ENCODE peak calls at places on chromosome 9, in eight cellular contexts. One of them, this sample, is unnamed.

GRCh38 chr9:133453651-133454050 is 6.1 kb upstream of the CACFD1 start:
- DNase-seq in pancreas: no peak
- DNase-seq in IMR-90: no peak
- DNase-seq in PC-3: no peak
- DNase-seq in GM23338: no peak
- DNase-seq in RWPE1: no peak
- DNase-seq in spleen: no peak
- DNase-seq in transverse colon: no peak
- DNase-seq in this sample: no peak

GRCh38 chr9:16030513-16031185 is 477.8 kb downstream of the CCDC171 start:
- DNase-seq in transverse colon: no peak
- DNase-seq in GM23338: no peak
- DNase-seq in spleen: no peak
- DNase-seq in pancreas: no peak
- DNase-seq in IMR-90: peak
- DNase-seq in RWPE1: peak
- DNase-seq in PC-3: peak
- DNase-seq in this sample: no peak

GRCh38 chr9:318646-319045 is 104.0 kb downstream of the DOCK8 start:
- DNase-seq in pancreas: no peak
- DNase-seq in PC-3: no peak
- DNase-seq in IMR-90: no peak
- DNase-seq in GM23338: no peak
- DNase-seq in transverse colon: no peak
- DNase-seq in spleen: no peak
- DNase-seq in RWPE1: no peak
- DNase-seq in this sample: no peak

GRCh38 chr9:125337282-125337681 is 75.7 kb downstream of the GAPVD1 start:
- DNase-seq in IMR-90: no peak
- DNase-seq in PC-3: no peak
- DNase-seq in spleen: no peak
- DNase-seq in transverse colon: no peak
- DNase-seq in RWPE1: no peak
- DNase-seq in GM23338: peak
- DNase-seq in pancreas: no peak
- DNase-seq in this sample: no peak

GRCh38 chr9:73684601-73685000 is 532.9 kb downstream of the ANXA1 start:
- DNase-seq in RWPE1: peak
- DNase-seq in GM23338: no peak
- DNase-seq in pancreas: no peak
- DNase-seq in IMR-90: no peak
- DNase-seq in spleen: no peak
- DNase-seq in transverse colon: no peak
- DNase-seq in PC-3: peak
- DNase-seq in this sample: no peak

GRCh38 chr9:86652696-86653095 is 294.6 kb downstream of the GAS1 start:
- DNase-seq in IMR-90: no peak
- DNase-seq in spleen: no peak
- DNase-seq in pancreas: no peak
- DNase-seq in GM23338: no peak
- DNase-seq in transverse colon: no peak
- DNase-seq in RWPE1: no peak
- DNase-seq in PC-3: no peak
- DNase-seq in this sample: no peak

GRCh38 chr9:15720861-15721260 is 168.0 kb downstream of the CCDC171 start:
- DNase-seq in GM23338: no peak
- DNase-seq in PC-3: no peak
- DNase-seq in pancreas: no peak
- DNase-seq in transverse colon: no peak
- DNase-seq in RWPE1: no peak
- DNase-seq in IMR-90: no peak
- DNase-seq in spleen: no peak
- DNase-seq in this sample: no peak

GRCh38 chr9:115204827-115205506 is 87.0 kb upstream of the TNC start:
- DNase-seq in transverse colon: no peak
- DNase-seq in RWPE1: peak
- DNase-seq in GM23338: no peak
- DNase-seq in spleen: no peak
- DNase-seq in PC-3: peak
- DNase-seq in IMR-90: peak
- DNase-seq in pancreas: no peak
- DNase-seq in this sample: no peak

GRCh38 chr9:126719677-126720435 is 85.0 kb upstream of the ZBTB43 start:
- DNase-seq in RWPE1: peak
- DNase-seq in spleen: peak
- DNase-seq in PC-3: peak
- DNase-seq in IMR-90: peak
- DNase-seq in GM23338: peak
- DNase-seq in transverse colon: peak
- DNase-seq in pancreas: peak
- DNase-seq in this sample: peak

GRCh38 chr9:129732946-129733631 is 19.8 kb downstream of the PTGES start:
- DNase-seq in IMR-90: no peak
- DNase-seq in pancreas: no peak
- DNase-seq in RWPE1: no peak
- DNase-seq in spleen: no peak
- DNase-seq in transverse colon: no peak
- DNase-seq in GM23338: no peak
- DNase-seq in PC-3: no peak
- DNase-seq in this sample: no peak

GRCh38 chr9:134323741-134324358 is 2.4 kb upstream of the RXRA start:
- DNase-seq in PC-3: no peak
- DNase-seq in RWPE1: peak
- DNase-seq in spleen: peak
- DNase-seq in pancreas: peak
- DNase-seq in transverse colon: peak
- DNase-seq in IMR-90: no peak
- DNase-seq in GM23338: no peak
- DNase-seq in this sample: peak

GRCh38 chr9:93955356-93956182 is 414 bp upstream of the BARX1 start:
- DNase-seq in GM23338: peak
- DNase-seq in RWPE1: no peak
- DNase-seq in spleen: no peak
- DNase-seq in PC-3: no peak
- DNase-seq in IMR-90: no peak
- DNase-seq in pancreas: no peak
- DNase-seq in transverse colon: no peak
- DNase-seq in this sample: no peak

GRCh38 chr9:124899845-124900244 is 37.9 kb downstream of the ARPC5L start:
- DNase-seq in transverse colon: no peak
- DNase-seq in pancreas: no peak
- DNase-seq in spleen: no peak
- DNase-seq in GM23338: no peak
- DNase-seq in IMR-90: no peak
- DNase-seq in PC-3: no peak
- DNase-seq in RWPE1: peak
- DNase-seq in this sample: no peak

GRCh38 chr9:95239071-95239470 is 78.4 kb downstream of the FANCC start:
- DNase-seq in transverse colon: no peak
- DNase-seq in spleen: no peak
- DNase-seq in pancreas: no peak
- DNase-seq in PC-3: no peak
- DNase-seq in GM23338: no peak
- DNase-seq in IMR-90: no peak
- DNase-seq in RWPE1: no peak
- DNase-seq in this sample: no peak

GRCh38 chr9:98539954-98540353 is 168.8 kb downstream of the GABBR2 start:
- DNase-seq in pancreas: no peak
- DNase-seq in GM23338: no peak
- DNase-seq in RWPE1: no peak
- DNase-seq in IMR-90: peak
- DNase-seq in PC-3: no peak
- DNase-seq in spleen: no peak
- DNase-seq in transverse colon: no peak
- DNase-seq in this sample: no peak

GRCh38 chr9:114501786-114502682 is 3.2 kb downstream of the WHRN start:
- DNase-seq in GM23338: peak
- DNase-seq in transverse colon: no peak
- DNase-seq in RWPE1: peak
- DNase-seq in spleen: no peak
- DNase-seq in pancreas: no peak
- DNase-seq in IMR-90: peak
- DNase-seq in PC-3: peak
- DNase-seq in this sample: no peak

GRCh38 chr9:11973011-11973410 is 720.2 kb upstream of the TYRP1 start:
- DNase-seq in transverse colon: no peak
- DNase-seq in PC-3: no peak
- DNase-seq in pancreas: no peak
- DNase-seq in GM23338: no peak
- DNase-seq in RWPE1: no peak
- DNase-seq in IMR-90: no peak
- DNase-seq in spleen: no peak
- DNase-seq in this sample: no peak

GRCh38 chr9:83537331-83538171 is 650 bp downstream of the FRMD3 start:
- DNase-seq in spleen: peak
- DNase-seq in RWPE1: no peak
- DNase-seq in transverse colon: no peak
- DNase-seq in pancreas: no peak
- DNase-seq in GM23338: peak
- DNase-seq in PC-3: no peak
- DNase-seq in IMR-90: no peak
- DNase-seq in this sample: no peak

GRCh38 chr9:83538172-83538889 is at the start of gene FRMD3:
- DNase-seq in pancreas: peak
- DNase-seq in GM23338: peak
- DNase-seq in RWPE1: peak
- DNase-seq in IMR-90: peak
- DNase-seq in transverse colon: peak
- DNase-seq in spleen: peak
- DNase-seq in PC-3: peak
- DNase-seq in this sample: peak

GRCh38 chr9:83535736-83536135 is 2.5 kb downstream of the FRMD3 start:
- DNase-seq in transverse colon: no peak
- DNase-seq in GM23338: peak
- DNase-seq in spleen: no peak
- DNase-seq in pancreas: no peak
- DNase-seq in PC-3: no peak
- DNase-seq in IMR-90: no peak
- DNase-seq in RWPE1: no peak
- DNase-seq in this sample: no peak

GRCh38 chr9:83536332-83536731 is 1.9 kb downstream of the FRMD3 start:
- DNase-seq in GM23338: no peak
- DNase-seq in IMR-90: no peak
- DNase-seq in PC-3: no peak
- DNase-seq in pancreas: no peak
- DNase-seq in spleen: no peak
- DNase-seq in RWPE1: no peak
- DNase-seq in transverse colon: no peak
- DNase-seq in this sample: no peak

GRCh38 chr9:83538890-83539238 is 663 bp upstream of the FRMD3 start:
- DNase-seq in PC-3: no peak
- DNase-seq in spleen: no peak
- DNase-seq in pancreas: no peak
- DNase-seq in RWPE1: no peak
- DNase-seq in transverse colon: no peak
- DNase-seq in IMR-90: no peak
- DNase-seq in GM23338: peak
- DNase-seq in this sample: no peak
- TF ChIP-seq CTCF in PC-3: no peak
- TF ChIP-seq CTCF in spleen: no peak
- TF ChIP-seq CTCF in pancreas: no peak
- TF ChIP-seq CTCF in RWPE1: no peak
- TF ChIP-seq CTCF in transverse colon: no peak
- TF ChIP-seq CTCF in IMR-90: no peak
- TF ChIP-seq CTCF in GM23338: no peak
- TF ChIP-seq CTCF in this sample: peak

GRCh38 chr9:92242115-92242778 is 51.2 kb downstream of the IARS1 start:
- DNase-seq in PC-3: no peak
- DNase-seq in GM23338: peak
- DNase-seq in IMR-90: peak
- DNase-seq in transverse colon: no peak
- DNase-seq in pancreas: no peak
- DNase-seq in RWPE1: no peak
- DNase-seq in spleen: no peak
- DNase-seq in this sample: peak
- TF ChIP-seq CTCF in PC-3: peak
- TF ChIP-seq CTCF in GM23338: peak
- TF ChIP-seq CTCF in IMR-90: peak
- TF ChIP-seq CTCF in transverse colon: no peak
- TF ChIP-seq CTCF in pancreas: no peak
- TF ChIP-seq CTCF in RWPE1: peak
- TF ChIP-seq CTCF in spleen: no peak
- TF ChIP-seq CTCF in this sample: no peak

GRCh38 chr9:70802206-70802605 is 319.2 kb downstream of the TRPM3 start:
- DNase-seq in PC-3: no peak
- DNase-seq in IMR-90: no peak
- DNase-seq in spleen: no peak
- DNase-seq in GM23338: no peak
- DNase-seq in RWPE1: no peak
- DNase-seq in pancreas: no peak
- DNase-seq in transverse colon: no peak
- DNase-seq in this sample: peak

GRCh38 chr9:70806872-70807271 is 314.5 kb downstream of the TRPM3 start:
- DNase-seq in PC-3: no peak
- DNase-seq in spleen: no peak
- DNase-seq in transverse colon: no peak
- DNase-seq in pancreas: no peak
- DNase-seq in IMR-90: no peak
- DNase-seq in RWPE1: no peak
- DNase-seq in GM23338: no peak
- DNase-seq in this sample: no peak

GRCh38 chr9:70805953-70806352 is 315.5 kb downstream of the TRPM3 start:
- DNase-seq in RWPE1: no peak
- DNase-seq in IMR-90: no peak
- DNase-seq in spleen: no peak
- DNase-seq in transverse colon: no peak
- DNase-seq in pancreas: no peak
- DNase-seq in PC-3: no peak
- DNase-seq in GM23338: no peak
- DNase-seq in this sample: peak

GRCh38 chr9:70798018-70798417 is 323.4 kb downstream of the TRPM3 start:
- DNase-seq in PC-3: no peak
- DNase-seq in spleen: no peak
- DNase-seq in IMR-90: no peak
- DNase-seq in RWPE1: no peak
- DNase-seq in transverse colon: no peak
- DNase-seq in pancreas: no peak
- DNase-seq in GM23338: no peak
- DNase-seq in this sample: no peak

GRCh38 chr9:70802758-70803436 is 318.5 kb downstream of the TRPM3 start:
- DNase-seq in spleen: no peak
- DNase-seq in pancreas: no peak
- DNase-seq in transverse colon: no peak
- DNase-seq in RWPE1: no peak
- DNase-seq in GM23338: peak
- DNase-seq in PC-3: no peak
- DNase-seq in IMR-90: no peak
- DNase-seq in this sample: no peak
- TF ChIP-seq CTCF in spleen: no peak
- TF ChIP-seq CTCF in pancreas: no peak
- TF ChIP-seq CTCF in transverse colon: no peak
- TF ChIP-seq CTCF in RWPE1: no peak
- TF ChIP-seq CTCF in GM23338: peak
- TF ChIP-seq CTCF in PC-3: no peak
- TF ChIP-seq CTCF in IMR-90: no peak
- TF ChIP-seq CTCF in this sample: peak

DNA sequence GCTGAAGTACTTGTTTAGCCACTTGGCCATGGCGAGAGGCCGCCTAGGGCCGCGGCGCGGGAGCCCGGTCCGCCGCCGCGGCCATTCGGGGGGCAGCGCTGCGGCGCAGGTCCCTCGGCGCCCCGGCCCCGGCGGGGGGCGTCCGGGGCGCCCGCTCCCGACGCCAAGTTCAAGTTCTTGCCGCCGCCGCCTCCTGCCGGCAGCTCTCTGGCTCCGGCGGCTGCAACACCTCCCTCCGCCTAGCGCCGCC is 486 bp downstream of the SHB start:
- DNase-seq in pancreas: no peak
- DNase-seq in transverse colon: peak
- DNase-seq in IMR-90: peak
- DNase-seq in PC-3: peak
- DNase-seq in GM23338: peak
- DNase-seq in RWPE1: no peak
- DNase-seq in spleen: no peak
- DNase-seq in this sample: no peak
- TF ChIP-seq CTCF in pancreas: no peak
- TF ChIP-seq CTCF in transverse colon: peak
- TF ChIP-seq CTCF in IMR-90: peak
- TF ChIP-seq CTCF in PC-3: no peak
- TF ChIP-seq CTCF in GM23338: no peak
- TF ChIP-seq CTCF in RWPE1: peak
- TF ChIP-seq CTCF in spleen: no peak
- TF ChIP-seq CTCF in this sample: no peak

This sample was measured in testis.